ENCODE peak calls at places on chromosome 13, in seven cellular contexts. One of them, this sample, is unnamed.

GRCh38 chr13:105518086-105518485 is 1017.4 kb downstream of the EFNB2 start:
- DNase-seq in kidney epithelial cell: peak
- DNase-seq in CD8-positive, alpha-beta T cell: no peak
- DNase-seq in neural crest cell: no peak
- DNase-seq in foreskin fibroblast: peak
- DNase-seq in fibroblast of lung: peak
- DNase-seq in WTC11: no peak
- DNase-seq in this sample: no peak

GRCh38 chr13:99655351-99656091 is 154.2 kb downstream of the TM9SF2 start:
- DNase-seq in kidney epithelial cell: peak
- DNase-seq in CD8-positive, alpha-beta T cell: no peak
- DNase-seq in neural crest cell: no peak
- DNase-seq in foreskin fibroblast: peak
- DNase-seq in fibroblast of lung: peak
- DNase-seq in WTC11: no peak
- DNase-seq in this sample: no peak

GRCh38 chr13:50635504-50635903 is 208.0 kb downstream of the DLEU7 start:
- DNase-seq in kidney epithelial cell: no peak
- DNase-seq in CD8-positive, alpha-beta T cell: no peak
- DNase-seq in neural crest cell: no peak
- DNase-seq in foreskin fibroblast: peak
- DNase-seq in fibroblast of lung: no peak
- DNase-seq in WTC11: no peak
- DNase-seq in this sample: no peak

GRCh38 chr13:50123862-50124535 is 108.8 kb downstream of the KCNRG start:
- DNase-seq in kidney epithelial cell: peak
- DNase-seq in CD8-positive, alpha-beta T cell: peak
- DNase-seq in neural crest cell: no peak
- DNase-seq in foreskin fibroblast: peak
- DNase-seq in fibroblast of lung: peak
- DNase-seq in WTC11: peak
- DNase-seq in this sample: peak

GRCh38 chr13:80473695-80474094 is 132.8 kb upstream of the SPRY2 start:
- DNase-seq in kidney epithelial cell: peak
- DNase-seq in CD8-positive, alpha-beta T cell: no peak
- DNase-seq in neural crest cell: no peak
- DNase-seq in foreskin fibroblast: peak
- DNase-seq in fibroblast of lung: peak
- DNase-seq in WTC11: no peak
- DNase-seq in this sample: no peak

GRCh38 chr13:45809810-45810394 is 41.7 kb downstream of the SIAH3 start:
- DNase-seq in kidney epithelial cell: no peak
- DNase-seq in CD8-positive, alpha-beta T cell: no peak
- DNase-seq in neural crest cell: no peak
- DNase-seq in foreskin fibroblast: no peak
- DNase-seq in fibroblast of lung: no peak
- DNase-seq in WTC11: no peak
- DNase-seq in this sample: peak

GRCh38 chr13:38804536-38804935 is 117.7 kb downstream of the FREM2 start:
- DNase-seq in kidney epithelial cell: peak
- DNase-seq in CD8-positive, alpha-beta T cell: no peak
- DNase-seq in neural crest cell: no peak
- DNase-seq in foreskin fibroblast: no peak
- DNase-seq in fibroblast of lung: peak
- DNase-seq in WTC11: no peak
- DNase-seq in this sample: no peak

GRCh38 chr13:39676315-39676876 is 20.9 kb downstream of the COG6 start:
- DNase-seq in kidney epithelial cell: no peak
- DNase-seq in CD8-positive, alpha-beta T cell: peak
- DNase-seq in neural crest cell: no peak
- DNase-seq in foreskin fibroblast: no peak
- DNase-seq in fibroblast of lung: peak
- DNase-seq in WTC11: no peak
- DNase-seq in this sample: no peak

GRCh38 chr13:111304041-111304544 is 16.3 kb upstream of the TEX29 start:
- DNase-seq in kidney epithelial cell: no peak
- DNase-seq in CD8-positive, alpha-beta T cell: no peak
- DNase-seq in neural crest cell: no peak
- DNase-seq in foreskin fibroblast: no peak
- DNase-seq in fibroblast of lung: no peak
- DNase-seq in WTC11: no peak
- DNase-seq in this sample: no peak

GRCh38 chr13:80011448-80012212 is 329.3 kb downstream of the SPRY2 start:
- DNase-seq in kidney epithelial cell: no peak
- DNase-seq in CD8-positive, alpha-beta T cell: no peak
- DNase-seq in neural crest cell: no peak
- DNase-seq in foreskin fibroblast: no peak
- DNase-seq in fibroblast of lung: no peak
- DNase-seq in WTC11: no peak
- DNase-seq in this sample: no peak

GRCh38 chr13:46134961-46135522 is 30.2 kb upstream of the CPB2 start:
- DNase-seq in kidney epithelial cell: peak
- DNase-seq in CD8-positive, alpha-beta T cell: no peak
- DNase-seq in neural crest cell: no peak
- DNase-seq in foreskin fibroblast: no peak
- DNase-seq in fibroblast of lung: peak
- DNase-seq in WTC11: no peak
- DNase-seq in this sample: no peak

GRCh38 chr13:97002581-97002980 is 8.3 kb upstream of the OXGR1 start:
- DNase-seq in kidney epithelial cell: no peak
- DNase-seq in CD8-positive, alpha-beta T cell: no peak
- DNase-seq in neural crest cell: no peak
- DNase-seq in foreskin fibroblast: no peak
- DNase-seq in fibroblast of lung: peak
- DNase-seq in WTC11: no peak
- DNase-seq in this sample: no peak

GRCh38 chr13:79936368-79937136 is 404.4 kb downstream of the SPRY2 start:
- DNase-seq in kidney epithelial cell: peak
- DNase-seq in CD8-positive, alpha-beta T cell: no peak
- DNase-seq in neural crest cell: no peak
- DNase-seq in foreskin fibroblast: peak
- DNase-seq in fibroblast of lung: peak
- DNase-seq in WTC11: no peak
- DNase-seq in this sample: no peak

GRCh38 chr13:30804474-30804873 is 69.1 kb downstream of the ALOX5AP start:
- DNase-seq in kidney epithelial cell: no peak
- DNase-seq in CD8-positive, alpha-beta T cell: no peak
- DNase-seq in neural crest cell: no peak
- DNase-seq in foreskin fibroblast: no peak
- DNase-seq in fibroblast of lung: no peak
- DNase-seq in WTC11: no peak
- DNase-seq in this sample: no peak

DNA sequence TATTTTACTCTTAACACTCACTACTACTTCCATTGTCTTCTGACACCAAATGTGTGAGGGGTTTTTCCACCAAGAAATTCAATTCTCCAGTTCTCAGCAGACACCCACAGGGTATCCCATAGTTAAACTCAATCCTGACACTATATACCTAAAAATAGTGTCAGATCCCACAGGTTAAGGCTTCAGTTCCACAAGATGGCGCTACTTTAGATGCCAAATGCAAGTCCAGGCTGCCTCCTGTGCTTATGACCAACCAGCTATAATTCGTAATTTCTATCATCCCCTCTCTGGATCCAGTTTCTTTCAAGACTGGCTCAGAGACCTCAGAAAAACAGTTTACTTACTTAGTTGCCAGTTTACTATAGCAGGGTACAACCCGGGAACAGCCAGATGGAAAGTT is 1146.2 kb upstream of the SPRY2 start:
- DNase-seq in kidney epithelial cell: peak
- DNase-seq in CD8-positive, alpha-beta T cell: no peak
- DNase-seq in neural crest cell: peak
- DNase-seq in foreskin fibroblast: no peak
- DNase-seq in fibroblast of lung: no peak
- DNase-seq in WTC11: peak
- DNase-seq in this sample: no peak
- TF ChIP-seq CTCF in kidney epithelial cell: peak
- TF ChIP-seq CTCF in CD8-positive, alpha-beta T cell: no peak
- TF ChIP-seq CTCF in neural crest cell: peak
- TF ChIP-seq CTCF in foreskin fibroblast: no peak
- TF ChIP-seq CTCF in fibroblast of lung: peak
- TF ChIP-seq CTCF in WTC11: peak
- TF ChIP-seq CTCF in this sample: no peak

DNA sequence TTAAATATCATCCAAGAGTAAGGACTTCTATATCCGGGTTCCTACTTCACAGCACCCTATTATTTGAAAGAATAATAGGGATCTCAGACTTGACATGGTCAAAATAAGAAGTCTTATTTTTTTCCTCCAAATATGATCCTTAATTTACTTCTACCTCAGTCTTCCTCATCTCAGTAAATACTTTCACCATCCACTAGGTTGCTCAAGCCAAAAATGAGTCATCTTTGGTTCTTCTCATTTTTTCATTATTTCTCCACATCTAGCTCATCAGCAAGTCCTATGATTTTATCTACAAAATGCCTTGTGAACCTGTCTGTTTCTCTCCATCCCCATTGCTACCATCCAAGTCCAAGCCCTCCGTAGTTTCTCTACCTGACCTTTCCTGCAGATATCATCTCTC is 121.9 kb upstream of the GJB6 start:
- DNase-seq in kidney epithelial cell: no peak
- DNase-seq in CD8-positive, alpha-beta T cell: no peak
- DNase-seq in neural crest cell: no peak
- DNase-seq in foreskin fibroblast: no peak
- DNase-seq in fibroblast of lung: peak
- DNase-seq in WTC11: no peak
- DNase-seq in this sample: no peak
- TF ChIP-seq CTCF in kidney epithelial cell: no peak
- TF ChIP-seq CTCF in CD8-positive, alpha-beta T cell: no peak
- TF ChIP-seq CTCF in neural crest cell: peak
- TF ChIP-seq CTCF in foreskin fibroblast: no peak
- TF ChIP-seq CTCF in fibroblast of lung: peak
- TF ChIP-seq CTCF in WTC11: no peak
- TF ChIP-seq CTCF in this sample: no peak

DNA sequence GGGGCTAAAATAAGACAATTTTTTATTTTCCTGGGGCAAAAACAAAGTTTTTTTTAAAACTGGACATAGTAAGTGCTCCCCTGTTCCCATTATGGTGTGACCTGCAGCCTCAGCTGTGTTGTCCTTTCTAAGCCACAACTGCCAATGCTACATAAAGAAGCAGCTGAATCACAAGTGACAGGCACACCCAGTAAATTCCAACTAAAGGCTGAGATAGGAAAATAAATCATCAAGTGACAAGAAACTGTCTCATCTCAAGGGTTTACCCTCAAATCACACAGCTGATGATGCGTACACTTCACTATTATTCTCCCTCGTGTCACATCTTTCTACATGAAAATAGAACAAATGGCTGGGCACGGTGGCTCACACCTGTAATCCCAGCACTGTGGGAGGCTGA is 28.7 kb downstream of the STK24 start:
- DNase-seq in kidney epithelial cell: no peak
- DNase-seq in CD8-positive, alpha-beta T cell: no peak
- DNase-seq in neural crest cell: no peak
- DNase-seq in foreskin fibroblast: no peak
- DNase-seq in fibroblast of lung: no peak
- DNase-seq in WTC11: no peak
- DNase-seq in this sample: no peak
- TF ChIP-seq CTCF in kidney epithelial cell: no peak
- TF ChIP-seq CTCF in CD8-positive, alpha-beta T cell: no peak
- TF ChIP-seq CTCF in neural crest cell: no peak
- TF ChIP-seq CTCF in foreskin fibroblast: no peak
- TF ChIP-seq CTCF in fibroblast of lung: no peak
- TF ChIP-seq CTCF in WTC11: no peak
- TF ChIP-seq CTCF in this sample: no peak

DNA sequence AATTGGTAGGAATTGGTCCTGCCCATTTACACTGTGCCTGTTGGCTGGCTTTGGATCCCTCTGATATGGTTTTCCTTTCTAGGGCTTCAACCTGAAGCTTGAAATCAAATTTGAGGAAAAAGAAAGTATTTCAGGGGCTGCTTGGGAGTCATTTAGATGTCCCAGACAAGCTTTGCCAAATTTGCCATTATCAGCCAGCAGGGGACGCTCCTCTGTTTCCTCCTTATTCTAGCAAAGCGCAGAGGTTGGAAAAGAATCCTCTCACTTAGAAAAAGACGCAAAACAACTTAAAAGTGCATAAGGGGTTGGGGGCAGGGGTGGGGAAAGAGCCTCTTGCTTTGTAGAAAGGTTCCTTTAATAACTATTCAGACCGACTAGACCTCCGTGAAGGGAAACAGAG is 1211.1 kb upstream of the PCDH20 start:
- DNase-seq in kidney epithelial cell: no peak
- DNase-seq in CD8-positive, alpha-beta T cell: no peak
- DNase-seq in neural crest cell: no peak
- DNase-seq in foreskin fibroblast: no peak
- DNase-seq in fibroblast of lung: no peak
- DNase-seq in WTC11: peak
- DNase-seq in this sample: no peak
- TF ChIP-seq CTCF in kidney epithelial cell: peak
- TF ChIP-seq CTCF in CD8-positive, alpha-beta T cell: no peak
- TF ChIP-seq CTCF in neural crest cell: peak
- TF ChIP-seq CTCF in foreskin fibroblast: no peak
- TF ChIP-seq CTCF in fibroblast of lung: peak
- TF ChIP-seq CTCF in WTC11: peak
- TF ChIP-seq CTCF in this sample: no peak

GRCh38 chr13:28434934-28435333 is 60.0 kb downstream of the FLT1 start:
- DNase-seq in kidney epithelial cell: no peak
- DNase-seq in CD8-positive, alpha-beta T cell: no peak
- DNase-seq in neural crest cell: no peak
- DNase-seq in foreskin fibroblast: no peak
- DNase-seq in fibroblast of lung: no peak
- DNase-seq in WTC11: no peak
- DNase-seq in this sample: no peak
- TF ChIP-seq CTCF in kidney epithelial cell: no peak
- TF ChIP-seq CTCF in CD8-positive, alpha-beta T cell: no peak
- TF ChIP-seq CTCF in neural crest cell: no peak
- TF ChIP-seq CTCF in foreskin fibroblast: no peak
- TF ChIP-seq CTCF in fibroblast of lung: no peak
- TF ChIP-seq CTCF in WTC11: no peak
- TF ChIP-seq CTCF in this sample: no peak